ENCODE peak calls at places on chromosomes 13 and 19, in four cellular contexts. A is HAP-1, Y is esophagus muscularis mucosa, V is GM23248. T is an unnamed sample.

GRCh38 chr13:50914848-50915247 is 5.3 kb downstream of the RNASEH2B start:
- DNase-seq in A (no peak), Y (no peak), V (peak; percentile 70), T (no peak)

GRCh38 chr13:33034061-33034460 is 17.8 kb downstream of the KL start:
- DNase-seq in A (peak; percentile 66), Y (no peak), V (no peak), T (peak; percentile 42)

GRCh38 chr19:47573076-47574026 is at the start of gene ZNF541:
- DNase-seq in A (peak; percentile 68), Y (no peak), V (peak; percentile 69), T (no peak)

GRCh38 chr13:40130871-40131636 is 475.6 kb downstream of the COG6 start:
- DNase-seq in A (no peak), Y (no peak), V (peak; percentile 61), T (no peak)

GRCh38 chr19:14054721-14055120 is 7.2 kb downstream of the PALM3 start:
- DNase-seq in A (no peak), Y (peak; percentile 86), V (no peak), T (no peak)

GRCh38 chr19:41940443-41941409 is 12.5 kb upstream of the ERFL start:
- DNase-seq in A (no peak), Y (no peak), V (peak; percentile 52), T (peak; percentile 57)

GRCh38 chr13:113305208-113305607 is 8.2 kb downstream of the LAMP1 start:
- DNase-seq in A (no peak), Y (no peak), V (peak; percentile 77), T (no peak)

GRCh38 chr13:55632402-55632801 is 1508.3 kb upstream of the PRR20A start:
- DNase-seq in A (no peak), Y (no peak), V (no peak), T (no peak)

GRCh38 chr19:5048727-5049553 is 80.0 kb downstream of the KDM4B start:
- DNase-seq in A (no peak), Y (no peak), V (peak; percentile 89), T (no peak)

GRCh38 chr13:113437408-113438010 is 15.8 kb downstream of the ADPRHL1 start:
- DNase-seq in A (no peak), Y (no peak), V (peak; percentile 36), T (no peak)

GRCh38 chr19:377801-378581 is 31.0 kb downstream of the C2CD4C start:
- DNase-seq in A (no peak), Y (no peak), V (peak; percentile 17), T (no peak)

GRCh38 chr19:11381535-11382369 is 2.4 kb downstream of the EPOR start:
- DNase-seq in A (peak; percentile 96), Y (no peak), V (peak; percentile 95), T (peak; percentile 84)

GRCh38 chr19:28705008-28705407 is 507.9 kb downstream of the UQCRFS1 start:
- DNase-seq in A (no peak), Y (no peak), V (peak; percentile 93), T (no peak)

GRCh38 chr19:7742575-7742974 is 4.8 kb downstream of the CD209 start:
- DNase-seq in A (no peak), Y (no peak), V (no peak), T (peak; percentile 25)

GRCh38 chr13:77836423-77836822 is 82.2 kb downstream of the EDNRB start:
- DNase-seq in A (no peak), Y (no peak), V (no peak), T (no peak)

GRCh38 chr19:48985711-48986110 is 7.4 kb downstream of the GYS1 start:
- DNase-seq in A (no peak), Y (no peak), V (no peak), T (no peak)

GRCh38 chr19:35000647-35001501 is 751 bp downstream of the GRAMD1A start:
- DNase-seq in A (peak; percentile 65), Y (no peak), V (peak; percentile 62), T (no peak)

GRCh38 chr19:14774373-14774772 is 4.0 kb downstream of the ADGRE2 start:
- DNase-seq in A (no peak), Y (no peak), V (no peak), T (no peak)

GRCh38 chr13:48818495-48818961 is 157.2 kb upstream of the FNDC3A start:
- DNase-seq in A (no peak), Y (no peak), V (peak; percentile 92), T (no peak)

GRCh38 chr19:39825093-39825463 is 8.9 kb downstream of the DYRK1B start:
- DNase-seq in A (no peak), Y (no peak), V (no peak), T (no peak)

GRCh38 chr13:27599845-27600553 is 20.3 kb downstream of the LNX2 start:
- DNase-seq in A (no peak), Y (no peak), V (peak; percentile 65), T (no peak)

GRCh38 chr13:44437356-44438233 is 64.0 kb downstream of the SERP2 start:
- DNase-seq in A (no peak), Y (no peak), V (peak; percentile 64), T (no peak)

GRCh38 chr19:44164327-44164672 is 600 bp upstream of the ZNF226 start:
- DNase-seq in A (no peak), Y (no peak), V (no peak), T (no peak)
- H3K9me3 ChIP-seq in A (no peaks in the 10 kb centered on the region), Y (peaks cover 68% of the 10 kb centered on the region), V (no peaks in the 10 kb centered on the region), T (no peaks in the 10 kb centered on the region)

DNA sequence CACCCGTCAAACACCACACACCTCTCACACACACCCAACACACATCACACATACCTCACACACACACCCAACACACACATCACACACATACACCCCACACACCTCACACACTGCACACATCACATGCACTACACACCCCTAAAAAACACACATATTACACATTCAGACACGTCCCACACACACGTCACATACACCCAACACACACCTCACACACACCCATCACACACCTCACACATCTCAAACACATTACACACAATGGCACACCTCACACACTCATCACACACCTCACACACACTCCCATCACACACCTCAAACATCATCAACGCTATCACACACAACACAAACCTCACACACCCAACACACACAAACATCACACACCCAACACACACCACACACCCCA is 133.1 kb downstream of the CRYL1 start:
- DNase-seq in A (no peak), Y (no peak), V (no peak), T (no peak)
- H3K9me3 ChIP-seq in A (no peaks in the 10 kb centered on the region), Y (no peaks in the 10 kb centered on the region), V (no peaks in the 10 kb centered on the region), T (peaks cover 14% of the 10 kb centered on the region)

GRCh38 chr19:51978882-51979281 is 7.8 kb downstream of the ZNF350 start:
- DNase-seq in A (no peak), Y (no peak), V (no peak), T (no peak)

GRCh38 chr19:51980116-51980736 is 6.4 kb downstream of the ZNF350 start:
- DNase-seq in A (no peak), Y (no peak), V (no peak), T (no peak)

GRCh38 chr19:51971624-51972023 is 15.0 kb downstream of the ZNF350 start:
- DNase-seq in A (no peak), Y (no peak), V (peak; percentile 16), T (peak; percentile 15)

GRCh38 chr19:51976852-51977251 is 9.8 kb downstream of the ZNF350 start:
- DNase-seq in A (no peak), Y (no peak), V (no peak), T (no peak)

DNA sequence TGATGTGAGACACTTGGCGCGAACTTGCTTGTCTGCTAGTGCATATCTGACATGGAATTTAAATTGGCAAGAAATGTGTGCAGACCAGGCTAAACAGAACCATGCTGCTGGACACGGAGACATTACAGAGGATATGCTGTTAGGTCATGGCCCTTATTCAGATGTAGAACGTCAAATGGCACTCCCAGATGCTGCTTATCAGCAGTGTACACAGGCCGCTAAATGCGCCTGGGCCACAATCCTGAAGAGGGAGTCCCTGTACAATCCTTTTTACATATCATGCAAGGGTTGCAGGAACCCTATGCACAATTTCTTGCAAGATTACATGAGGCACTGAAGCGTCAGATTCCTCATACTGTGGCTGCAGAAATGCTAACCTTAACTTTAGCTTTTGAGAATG is 9.3 kb downstream of the ZNF350 start:
- DNase-seq in A (no peak), Y (no peak), V (no peak), T (no peak)
- H3K9me3 ChIP-seq in A (peaks cover 5% of the 10 kb centered on the region), Y (peaks cover 87% of the 10 kb centered on the region), V (no peaks in the 10 kb centered on the region), T (peaks cover 7% of the 10 kb centered on the region)

GRCh38 chr13:111790621-111791020 is 276.3 kb upstream of the SOX1 start:
- DNase-seq in A (no peak), Y (peak; percentile 91), V (no peak), T (peak; percentile 3)

GRCh38 chr13:111789420-111789819 is 277.5 kb upstream of the SOX1 start:
- DNase-seq in A (no peak), Y (peak; percentile 88), V (no peak), T (peak; percentile 5)

GRCh38 chr13:111792956-111793355 is 274.0 kb upstream of the SOX1 start:
- DNase-seq in A (no peak), Y (no peak), V (no peak), T (peak; percentile 4)

GRCh38 chr13:111789011-111789410 is 277.9 kb upstream of the SOX1 start:
- DNase-seq in A (no peak), Y (peak; percentile 50), V (no peak), T (peak; percentile 3)

DNA sequence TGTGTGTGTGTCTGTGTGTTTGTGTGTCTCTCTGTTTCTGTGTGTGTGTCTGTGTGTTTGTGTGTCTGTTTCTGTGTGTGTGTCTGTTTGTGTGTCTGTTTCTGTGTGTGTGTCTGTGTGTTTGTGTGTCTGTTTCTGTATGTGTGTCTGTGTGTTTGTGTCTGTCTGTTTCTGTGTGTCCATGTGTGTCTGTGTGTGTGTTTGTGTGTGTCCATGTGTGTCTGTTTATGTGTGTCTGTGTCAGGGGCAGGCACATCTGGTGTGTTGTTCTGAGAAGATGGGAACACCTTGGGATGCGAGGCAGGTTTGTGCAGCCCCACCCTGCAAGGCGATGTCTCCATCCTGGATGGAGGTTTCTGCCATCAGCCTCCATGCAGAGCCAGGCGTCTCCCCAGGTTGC is 275.8 kb upstream of the SOX1 start:
- DNase-seq in A (no peak), Y (peak; percentile 21), V (no peak), T (peak; percentile 3)
- H3K9me3 ChIP-seq in A (no peaks in the 10 kb centered on the region), Y (no peaks in the 10 kb centered on the region), V (no peaks in the 10 kb centered on the region), T (peaks cover 11% of the 10 kb centered on the region)

GRCh38 chr13:102675115-102675514 is 19.7 kb downstream of the METTL21C start:
- DNase-seq in A (no peak), Y (no peak), V (no peak), T (no peak)

GRCh38 chr13:102667023-102667422 is 27.8 kb downstream of the METTL21C start:
- DNase-seq in A (no peak), Y (no peak), V (no peak), T (no peak)

GRCh38 chr13:102667911-102668310 is 26.9 kb downstream of the METTL21C start:
- DNase-seq in A (no peak), Y (no peak), V (no peak), T (no peak)

GRCh38 chr13:102670130-102670529 is 24.7 kb downstream of the METTL21C start:
- DNase-seq in A (no peak), Y (no peak), V (no peak), T (no peak)
- H3K9me3 ChIP-seq in A (no peaks in the 10 kb centered on the region), Y (peaks cover 4% of the 10 kb centered on the region), V (no peaks in the 10 kb centered on the region), T (peaks cover 22% of the 10 kb centered on the region)

GRCh38 chr19:22088541-22089144 is 36.4 kb downstream of the ZNF257 start:
- DNase-seq in A (no peak), Y (no peak), V (no peak), T (no peak)
- H3K9me3 ChIP-seq in A (peaks cover 2% of the 10 kb centered on the region), Y (peaks cover 20% of the 10 kb centered on the region), V (peaks cover 7% of the 10 kb centered on the region), T (peaks cover 7% of the 10 kb centered on the region)

T was measured in WERI-Rb-1.